ENCODE peak calls at places on chromosomes 7 and 10, in six cellular contexts. One of them, this sample, is unnamed.

GRCh38 chr7:143901360-143901709 is 641 bp downstream of the TCAF1 start:
- DNase-seq in body of pancreas: peak; percentile 49
- DNase-seq in OCI-LY7: no peak
- DNase-seq in astrocyte: peak; percentile 60
- DNase-seq in heart left ventricle: peak; percentile 72
- DNase-seq in HFFc6: peak; percentile 28
- DNase-seq in this sample: no peak

GRCh38 chr10:95475003-95475383 is 86.2 kb downstream of the SORBS1 start:
- DNase-seq in body of pancreas: no peak
- DNase-seq in astrocyte: no peak
- DNase-seq in heart left ventricle: no peak
- DNase-seq in HFFc6: no peak
- DNase-seq in OCI-LY7: no peak
- DNase-seq in this sample: no peak

GRCh38 chr10:7593068-7593467 is 73.7 kb downstream of the ITIH5 start:
- DNase-seq in astrocyte: no peak
- DNase-seq in OCI-LY7: no peak
- DNase-seq in HFFc6: no peak
- DNase-seq in heart left ventricle: peak; percentile 66
- DNase-seq in body of pancreas: no peak
- DNase-seq in this sample: no peak

GRCh38 chr10:99880071-99880835 is 97.8 kb downstream of the ABCC2 start:
- DNase-seq in body of pancreas: no peak
- DNase-seq in heart left ventricle: peak; percentile 68
- DNase-seq in astrocyte: no peak
- DNase-seq in OCI-LY7: no peak
- DNase-seq in HFFc6: no peak
- DNase-seq in this sample: no peak

GRCh38 chr7:105828141-105828540 is 48.3 kb downstream of the ATXN7L1 start:
- DNase-seq in astrocyte: no peak
- DNase-seq in OCI-LY7: no peak
- DNase-seq in HFFc6: no peak
- DNase-seq in heart left ventricle: no peak
- DNase-seq in body of pancreas: no peak
- DNase-seq in this sample: no peak

GRCh38 chr10:81251457-81252115 is 623.4 kb upstream of the NRG3 start:
- DNase-seq in OCI-LY7: no peak
- DNase-seq in heart left ventricle: no peak
- DNase-seq in HFFc6: no peak
- DNase-seq in body of pancreas: no peak
- DNase-seq in astrocyte: no peak
- DNase-seq in this sample: no peak

GRCh38 chr7:22890773-22891172 is 68.1 kb upstream of the TOMM7 start:
- DNase-seq in OCI-LY7: no peak
- DNase-seq in astrocyte: no peak
- DNase-seq in heart left ventricle: no peak
- DNase-seq in HFFc6: no peak
- DNase-seq in body of pancreas: no peak
- DNase-seq in this sample: no peak

GRCh38 chr7:111640416-111640815 is 78.1 kb upstream of the IMMP2L start:
- DNase-seq in heart left ventricle: no peak
- DNase-seq in astrocyte: no peak
- DNase-seq in HFFc6: no peak
- DNase-seq in body of pancreas: no peak
- DNase-seq in OCI-LY7: no peak
- DNase-seq in this sample: no peak

GRCh38 chr10:127550861-127551260 is 1.8 kb downstream of the NPS start:
- DNase-seq in astrocyte: no peak
- DNase-seq in OCI-LY7: no peak
- DNase-seq in HFFc6: no peak
- DNase-seq in body of pancreas: no peak
- DNase-seq in heart left ventricle: no peak
- DNase-seq in this sample: no peak

GRCh38 chr7:147015999-147016398 is 899.4 kb downstream of the CNTNAP2 start:
- DNase-seq in HFFc6: no peak
- DNase-seq in astrocyte: no peak
- DNase-seq in heart left ventricle: no peak
- DNase-seq in body of pancreas: no peak
- DNase-seq in OCI-LY7: no peak
- DNase-seq in this sample: no peak

GRCh38 chr7:123727071-123727837 is 21.5 kb downstream of the WASL start:
- DNase-seq in HFFc6: peak; percentile 90
- DNase-seq in body of pancreas: no peak
- DNase-seq in heart left ventricle: no peak
- DNase-seq in astrocyte: peak; percentile 98
- DNase-seq in OCI-LY7: no peak
- DNase-seq in this sample: no peak

GRCh38 chr7:94332571-94332970 is 62.1 kb upstream of the COL1A2 start:
- DNase-seq in astrocyte: no peak
- DNase-seq in body of pancreas: no peak
- DNase-seq in OCI-LY7: no peak
- DNase-seq in HFFc6: no peak
- DNase-seq in heart left ventricle: no peak
- DNase-seq in this sample: no peak

GRCh38 chr10:114026189-114027040 is 17.3 kb upstream of the ADRB1 start:
- DNase-seq in astrocyte: peak; percentile 79
- DNase-seq in OCI-LY7: peak; percentile 18
- DNase-seq in heart left ventricle: no peak
- DNase-seq in body of pancreas: no peak
- DNase-seq in HFFc6: peak; percentile 81
- DNase-seq in this sample: no peak

GRCh38 chr7:127682140-127682539 is 30.1 kb downstream of the SND1 start:
- DNase-seq in body of pancreas: no peak
- DNase-seq in HFFc6: no peak
- DNase-seq in astrocyte: no peak
- DNase-seq in heart left ventricle: no peak
- DNase-seq in OCI-LY7: no peak
- DNase-seq in this sample: no peak

GRCh38 chr10:27099916-27100799 is at the start of gene ANKRD26:
- DNase-seq in heart left ventricle: peak; percentile 100
- DNase-seq in OCI-LY7: peak; percentile 99
- DNase-seq in body of pancreas: peak; percentile 99
- DNase-seq in astrocyte: peak; percentile 82
- DNase-seq in HFFc6: peak; percentile 95
- DNase-seq in this sample: peak; percentile 93
- TF ChIP-seq CTCF in heart left ventricle: no peak
- TF ChIP-seq CTCF in OCI-LY7: peak; percentile 35
- TF ChIP-seq CTCF in body of pancreas: no peak
- TF ChIP-seq CTCF in astrocyte: no peak
- TF ChIP-seq CTCF in HFFc6: no peak
- TF ChIP-seq CTCF in this sample: no peak

GRCh38 chr10:122162566-122163181 is 108.4 kb upstream of the BTBD16 start:
- DNase-seq in OCI-LY7: no peak
- DNase-seq in astrocyte: no peak
- DNase-seq in body of pancreas: no peak
- DNase-seq in HFFc6: no peak
- DNase-seq in heart left ventricle: no peak
- DNase-seq in this sample: no peak
- TF ChIP-seq CTCF in OCI-LY7: no peak
- TF ChIP-seq CTCF in astrocyte: no peak
- TF ChIP-seq CTCF in body of pancreas: no peak
- TF ChIP-seq CTCF in HFFc6: no peak
- TF ChIP-seq CTCF in heart left ventricle: no peak
- TF ChIP-seq CTCF in this sample: no peak

GRCh38 chr10:97792058-97792721 is 20.4 kb upstream of the SFRP5 start:
- DNase-seq in OCI-LY7: peak; percentile 65
- DNase-seq in body of pancreas: peak; percentile 80
- DNase-seq in HFFc6: peak; percentile 31
- DNase-seq in heart left ventricle: peak; percentile 81
- DNase-seq in astrocyte: no peak
- DNase-seq in this sample: peak; percentile 79

GRCh38 chr10:97789770-97790397 is 18.1 kb upstream of the SFRP5 start:
- DNase-seq in HFFc6: no peak
- DNase-seq in astrocyte: no peak
- DNase-seq in body of pancreas: no peak
- DNase-seq in heart left ventricle: peak; percentile 14
- DNase-seq in OCI-LY7: no peak
- DNase-seq in this sample: no peak

GRCh38 chr10:97785731-97786130 is 13.9 kb upstream of the SFRP5 start:
- DNase-seq in OCI-LY7: no peak
- DNase-seq in body of pancreas: peak; percentile 49
- DNase-seq in HFFc6: no peak
- DNase-seq in astrocyte: no peak
- DNase-seq in heart left ventricle: peak; percentile 20
- DNase-seq in this sample: no peak

GRCh38 chr10:97785231-97785630 is 13.4 kb upstream of the SFRP5 start:
- DNase-seq in body of pancreas: no peak
- DNase-seq in OCI-LY7: no peak
- DNase-seq in HFFc6: no peak
- DNase-seq in heart left ventricle: peak; percentile 4
- DNase-seq in astrocyte: no peak
- DNase-seq in this sample: no peak

GRCh38 chr10:97788552-97789442 is 17.0 kb upstream of the SFRP5 start:
- DNase-seq in body of pancreas: peak; percentile 89
- DNase-seq in astrocyte: peak; percentile 46
- DNase-seq in OCI-LY7: no peak
- DNase-seq in heart left ventricle: peak; percentile 55
- DNase-seq in HFFc6: no peak
- DNase-seq in this sample: no peak
- TF ChIP-seq CTCF in body of pancreas: no peak
- TF ChIP-seq CTCF in astrocyte: no peak
- TF ChIP-seq CTCF in OCI-LY7: no peak
- TF ChIP-seq CTCF in heart left ventricle: no peak
- TF ChIP-seq CTCF in HFFc6: no peak
- TF ChIP-seq CTCF in this sample: no peak

GRCh38 chr7:43456200-43456599 is 126.7 kb upstream of the STK17A start:
- DNase-seq in heart left ventricle: no peak
- DNase-seq in astrocyte: no peak
- DNase-seq in HFFc6: no peak
- DNase-seq in OCI-LY7: no peak
- DNase-seq in body of pancreas: no peak
- DNase-seq in this sample: peak; percentile 37
- TF ChIP-seq CTCF in heart left ventricle: peak; percentile 25
- TF ChIP-seq CTCF in astrocyte: peak; percentile 6
- TF ChIP-seq CTCF in HFFc6: no peak
- TF ChIP-seq CTCF in OCI-LY7: no peak
- TF ChIP-seq CTCF in body of pancreas: no peak
- TF ChIP-seq CTCF in this sample: peak; percentile 2

GRCh38 chr10:101227765-101228681 is 1.2 kb downstream of the LBX1 start:
- DNase-seq in OCI-LY7: no peak
- DNase-seq in astrocyte: no peak
- DNase-seq in body of pancreas: no peak
- DNase-seq in HFFc6: no peak
- DNase-seq in heart left ventricle: no peak
- DNase-seq in this sample: peak; percentile 54
- TF ChIP-seq CTCF in OCI-LY7: no peak
- TF ChIP-seq CTCF in astrocyte: no peak
- TF ChIP-seq CTCF in body of pancreas: no peak
- TF ChIP-seq CTCF in HFFc6: no peak
- TF ChIP-seq CTCF in heart left ventricle: no peak
- TF ChIP-seq CTCF in this sample: no peak

DNA sequence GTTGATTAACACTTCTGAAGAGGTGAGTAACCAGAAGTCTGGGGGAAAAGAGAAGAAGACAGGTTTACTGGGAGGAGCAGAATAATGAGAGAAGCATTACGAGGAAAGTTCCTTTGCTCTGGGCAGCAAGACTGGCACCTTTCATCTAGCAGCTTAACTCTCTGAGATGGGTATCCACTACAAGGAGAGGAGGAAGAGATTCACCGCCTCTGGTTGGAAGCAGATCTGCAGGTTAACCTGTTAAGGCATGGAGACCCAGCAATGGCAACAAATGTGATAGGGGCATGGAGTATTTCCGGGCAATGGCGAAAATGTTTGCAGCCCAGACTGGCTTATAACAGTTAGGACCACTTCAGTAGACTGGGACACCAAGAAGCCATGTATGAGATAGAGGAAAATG is 162.2 kb downstream of the TFEC start:
- DNase-seq in HFFc6: no peak
- DNase-seq in heart left ventricle: no peak
- DNase-seq in astrocyte: no peak
- DNase-seq in OCI-LY7: no peak
- DNase-seq in body of pancreas: no peak
- DNase-seq in this sample: no peak
- TF ChIP-seq CTCF in HFFc6: no peak
- TF ChIP-seq CTCF in heart left ventricle: no peak
- TF ChIP-seq CTCF in astrocyte: no peak
- TF ChIP-seq CTCF in OCI-LY7: no peak
- TF ChIP-seq CTCF in body of pancreas: no peak
- TF ChIP-seq CTCF in this sample: no peak

GRCh38 chr10:2334542-2334941 is 597.2 kb upstream of the ADARB2 start:
- DNase-seq in heart left ventricle: no peak
- DNase-seq in body of pancreas: no peak
- DNase-seq in astrocyte: no peak
- DNase-seq in OCI-LY7: no peak
- DNase-seq in HFFc6: no peak
- DNase-seq in this sample: no peak
- TF ChIP-seq CTCF in heart left ventricle: no peak
- TF ChIP-seq CTCF in body of pancreas: no peak
- TF ChIP-seq CTCF in astrocyte: no peak
- TF ChIP-seq CTCF in OCI-LY7: no peak
- TF ChIP-seq CTCF in HFFc6: no peak
- TF ChIP-seq CTCF in this sample: no peak

GRCh38 chr7:131223151-131223550 is 104.5 kb upstream of the MKLN1 start:
- DNase-seq in OCI-LY7: no peak
- DNase-seq in astrocyte: no peak
- DNase-seq in HFFc6: no peak
- DNase-seq in body of pancreas: no peak
- DNase-seq in heart left ventricle: no peak
- DNase-seq in this sample: no peak

GRCh38 chr7:131224996-131225395 is 102.7 kb upstream of the MKLN1 start:
- DNase-seq in heart left ventricle: no peak
- DNase-seq in HFFc6: peak; percentile 8
- DNase-seq in body of pancreas: no peak
- DNase-seq in OCI-LY7: no peak
- DNase-seq in astrocyte: no peak
- DNase-seq in this sample: no peak

GRCh38 chr7:131221061-131221460 is 106.6 kb upstream of the MKLN1 start:
- DNase-seq in OCI-LY7: no peak
- DNase-seq in HFFc6: no peak
- DNase-seq in astrocyte: no peak
- DNase-seq in heart left ventricle: no peak
- DNase-seq in body of pancreas: no peak
- DNase-seq in this sample: no peak

GRCh38 chr7:131219277-131220041 is 108.2 kb upstream of the MKLN1 start:
- DNase-seq in HFFc6: no peak
- DNase-seq in body of pancreas: peak; percentile 21
- DNase-seq in OCI-LY7: peak; percentile 61
- DNase-seq in heart left ventricle: peak; percentile 68
- DNase-seq in astrocyte: no peak
- DNase-seq in this sample: peak; percentile 50

DNA sequence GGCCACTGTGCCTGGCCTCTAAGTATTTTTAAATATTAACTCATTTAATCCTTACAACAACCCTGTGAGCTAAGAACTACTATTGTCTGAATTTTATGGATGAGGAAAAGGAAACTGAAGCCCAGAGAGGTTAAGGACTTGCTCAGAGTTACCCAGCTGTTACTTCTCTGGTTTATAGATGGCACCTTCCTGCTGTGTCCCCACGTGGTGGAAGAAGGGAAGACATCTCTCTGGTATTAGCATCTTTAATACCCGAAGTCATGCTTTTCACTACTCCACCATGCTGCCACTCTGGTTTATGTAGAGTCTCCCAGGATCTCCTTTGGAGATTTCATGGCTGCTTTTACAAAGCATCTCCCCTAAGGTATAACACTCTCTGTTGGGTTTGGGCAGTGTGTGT is 105.5 kb upstream of the MKLN1 start:
- DNase-seq in astrocyte: no peak
- DNase-seq in OCI-LY7: peak; percentile 24
- DNase-seq in HFFc6: peak; percentile 3
- DNase-seq in body of pancreas: no peak
- DNase-seq in heart left ventricle: no peak
- DNase-seq in this sample: no peak
- TF ChIP-seq CTCF in astrocyte: no peak
- TF ChIP-seq CTCF in OCI-LY7: peak; percentile 33
- TF ChIP-seq CTCF in HFFc6: peak; percentile 33
- TF ChIP-seq CTCF in body of pancreas: no peak
- TF ChIP-seq CTCF in heart left ventricle: no peak
- TF ChIP-seq CTCF in this sample: no peak

This sample was measured in GM20000.